ENCODE peak calls at places on chromosomes 13 and 19, in four cellular contexts. One of them, this sample, is unnamed. For H3K36me3 and H3K4me1, the result is how much of the 10 kb centered on the place peaks cover.

GRCh38 chr13:36965767-36966166 is 33.4 kb downstream of the ALG5 start:
- DNase-seq in body of pancreas: no peak
- DNase-seq in left ventricle myocardium inferior: no peak
- DNase-seq in pancreas: no peak
- DNase-seq in this sample: no peak

GRCh38 chr19:47124937-47125668 is 5.5 kb upstream of the SAE1 start:
- DNase-seq in body of pancreas: peak
- DNase-seq in left ventricle myocardium inferior: no peak
- DNase-seq in pancreas: no peak
- DNase-seq in this sample: no peak

GRCh38 chr13:94251801-94252200 is 227.7 kb downstream of the DCT start:
- DNase-seq in body of pancreas: peak
- DNase-seq in left ventricle myocardium inferior: peak
- DNase-seq in pancreas: no peak
- DNase-seq in this sample: no peak

GRCh38 chr19:41353466-41354342 is at the start of gene TGFB1:
- DNase-seq in body of pancreas: peak
- DNase-seq in left ventricle myocardium inferior: peak
- DNase-seq in pancreas: peak
- DNase-seq in this sample: peak

GRCh38 chr13:113997845-113998751 is 24.2 kb upstream of the C13orf46 start:
- DNase-seq in body of pancreas: peak
- DNase-seq in left ventricle myocardium inferior: peak
- DNase-seq in pancreas: no peak
- DNase-seq in this sample: no peak

GRCh38 chr19:38788478-38789243 is at the start of gene LGALS7B:
- DNase-seq in body of pancreas: no peak
- DNase-seq in left ventricle myocardium inferior: no peak
- DNase-seq in pancreas: no peak
- DNase-seq in this sample: no peak

GRCh38 chr13:59391696-59392095 is 772.0 kb downstream of the DIAPH3 start:
- DNase-seq in body of pancreas: peak
- DNase-seq in left ventricle myocardium inferior: no peak
- DNase-seq in pancreas: peak
- DNase-seq in this sample: no peak

GRCh38 chr13:30862707-30863106 is 43.4 kb upstream of the MEDAG start:
- DNase-seq in body of pancreas: peak
- DNase-seq in left ventricle myocardium inferior: peak
- DNase-seq in pancreas: no peak
- DNase-seq in this sample: no peak

GRCh38 chr19:34487651-34488051 is 6.1 kb downstream of the WTIP start:
- DNase-seq in body of pancreas: no peak
- DNase-seq in left ventricle myocardium inferior: no peak
- DNase-seq in pancreas: no peak
- DNase-seq in this sample: no peak

GRCh38 chr13:92384410-92384809 is 842.2 kb upstream of the GPC6 start:
- DNase-seq in body of pancreas: no peak
- DNase-seq in left ventricle myocardium inferior: no peak
- DNase-seq in pancreas: no peak
- DNase-seq in this sample: no peak

DNA sequence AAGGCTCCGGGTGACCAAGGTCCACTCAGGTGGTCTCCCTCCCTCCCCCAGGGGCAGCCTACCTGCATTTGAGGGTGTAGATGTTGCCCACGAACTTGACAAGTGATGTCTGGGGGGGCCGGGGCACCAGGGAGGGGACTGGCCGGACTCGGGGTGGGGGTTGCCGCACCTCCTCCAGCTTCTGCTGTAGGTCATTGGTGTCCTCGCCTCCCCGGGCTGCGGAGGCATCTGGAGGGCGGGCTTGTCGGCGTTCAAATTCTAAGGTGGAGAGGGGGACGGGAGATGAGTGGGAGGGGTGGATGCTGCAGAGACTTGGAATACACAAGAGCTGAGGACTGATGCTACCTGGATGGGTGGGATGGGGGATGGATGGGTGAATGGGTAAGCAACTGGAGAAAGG is 5.3 kb upstream of the AKAP8L start:
- DNase-seq in body of pancreas: no peak
- DNase-seq in left ventricle myocardium inferior: no peak
- DNase-seq in pancreas: no peak
- DNase-seq in this sample: no peak
- H3K36me3 ChIP-seq in body of pancreas: under half
- H3K36me3 ChIP-seq in left ventricle myocardium inferior: half or more
- H3K36me3 ChIP-seq in pancreas: under half
- H3K36me3 ChIP-seq in this sample: half or more

GRCh38 chr19:4710281-4710600 is 13.4 kb downstream of the DPP9 start:
- DNase-seq in body of pancreas: no peak
- DNase-seq in left ventricle myocardium inferior: no peak
- DNase-seq in pancreas: no peak
- DNase-seq in this sample: no peak

GRCh38 chr19:4714016-4714415 is 9.6 kb downstream of the DPP9 start:
- DNase-seq in body of pancreas: no peak
- DNase-seq in left ventricle myocardium inferior: no peak
- DNase-seq in pancreas: no peak
- DNase-seq in this sample: no peak

GRCh38 chr19:4713384-4713951 is 10.2 kb downstream of the DPP9 start:
- DNase-seq in body of pancreas: peak
- DNase-seq in left ventricle myocardium inferior: peak
- DNase-seq in pancreas: no peak
- DNase-seq in this sample: no peak

GRCh38 chr19:4711211-4711610 is 12.4 kb downstream of the DPP9 start:
- DNase-seq in body of pancreas: no peak
- DNase-seq in left ventricle myocardium inferior: no peak
- DNase-seq in pancreas: no peak
- DNase-seq in this sample: no peak

GRCh38 chr19:4712771-4713170 is 10.9 kb downstream of the DPP9 start:
- DNase-seq in body of pancreas: no peak
- DNase-seq in left ventricle myocardium inferior: peak
- DNase-seq in pancreas: no peak
- DNase-seq in this sample: no peak
- H3K4me1 ChIP-seq in body of pancreas: half or more
- H3K4me1 ChIP-seq in left ventricle myocardium inferior: half or more
- H3K4me1 ChIP-seq in pancreas: under half
- H3K4me1 ChIP-seq in this sample: under half

GRCh38 chr13:49171358-49171757 is 48.8 kb upstream of the MLNR start:
- DNase-seq in body of pancreas: no peak
- DNase-seq in left ventricle myocardium inferior: no peak
- DNase-seq in pancreas: no peak
- DNase-seq in this sample: no peak
- H3K36me3 ChIP-seq in body of pancreas: under half
- H3K36me3 ChIP-seq in left ventricle myocardium inferior: half or more
- H3K36me3 ChIP-seq in pancreas: under half
- H3K36me3 ChIP-seq in this sample: under half

GRCh38 chr13:71028884-71029283 is 838.1 kb downstream of the DACH1 start:
- DNase-seq in body of pancreas: no peak
- DNase-seq in left ventricle myocardium inferior: no peak
- DNase-seq in pancreas: no peak
- DNase-seq in this sample: no peak

GRCh38 chr13:71030789-71031188 is 836.2 kb downstream of the DACH1 start:
- DNase-seq in body of pancreas: no peak
- DNase-seq in left ventricle myocardium inferior: no peak
- DNase-seq in pancreas: no peak
- DNase-seq in this sample: no peak

GRCh38 chr13:71034018-71034417 is 833.0 kb downstream of the DACH1 start:
- DNase-seq in body of pancreas: no peak
- DNase-seq in left ventricle myocardium inferior: no peak
- DNase-seq in pancreas: no peak
- DNase-seq in this sample: no peak

DNA sequence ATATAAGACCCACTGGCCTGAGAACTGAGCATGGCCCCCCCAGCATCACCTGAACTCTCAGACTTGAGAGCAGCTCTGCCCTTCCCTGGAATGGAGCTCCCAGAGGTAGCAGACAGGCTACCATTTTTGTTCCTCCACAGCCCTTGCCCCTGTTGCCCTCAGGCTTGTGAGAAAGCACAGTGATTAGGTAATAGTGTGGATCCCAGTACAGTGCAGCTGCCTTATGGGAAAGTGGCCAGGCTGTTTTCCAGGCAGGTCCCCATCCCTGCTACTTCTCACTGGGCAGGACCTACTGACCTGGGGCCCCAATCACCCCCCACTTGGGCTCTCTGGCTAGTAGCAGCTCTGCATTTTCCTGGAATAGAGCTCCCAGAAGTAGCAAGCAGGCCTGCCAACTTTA is 834.0 kb downstream of the DACH1 start:
- DNase-seq in body of pancreas: no peak
- DNase-seq in left ventricle myocardium inferior: no peak
- DNase-seq in pancreas: no peak
- DNase-seq in this sample: no peak
- H3K4me1 ChIP-seq in body of pancreas: under half
- H3K4me1 ChIP-seq in left ventricle myocardium inferior: under half
- H3K4me1 ChIP-seq in pancreas: under half
- H3K4me1 ChIP-seq in this sample: under half

DNA sequence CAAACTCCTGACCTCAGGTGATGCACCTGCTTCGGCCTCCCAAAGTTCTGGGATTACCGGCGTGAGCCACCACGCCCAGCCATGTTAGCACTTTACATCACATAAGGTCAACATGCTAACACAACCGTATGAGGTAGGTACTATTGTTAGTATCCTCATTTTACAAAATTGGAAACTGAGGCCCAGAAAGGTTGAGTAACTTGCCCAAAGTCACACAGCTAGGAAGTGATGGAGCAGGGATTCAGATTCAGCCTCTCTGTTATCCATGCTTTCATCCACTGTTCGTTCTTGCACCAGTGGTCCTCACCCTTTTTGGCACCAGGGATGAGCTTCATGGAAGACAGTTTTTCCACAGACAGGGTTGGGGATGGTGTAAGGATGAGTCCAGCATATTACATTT is 8.6 kb downstream of the COX6B1 start:
- DNase-seq in body of pancreas: no peak
- DNase-seq in left ventricle myocardium inferior: no peak
- DNase-seq in pancreas: no peak
- DNase-seq in this sample: no peak
- H3K36me3 ChIP-seq in body of pancreas: under half
- H3K36me3 ChIP-seq in left ventricle myocardium inferior: half or more
- H3K36me3 ChIP-seq in pancreas: under half
- H3K36me3 ChIP-seq in this sample: under half

DNA sequence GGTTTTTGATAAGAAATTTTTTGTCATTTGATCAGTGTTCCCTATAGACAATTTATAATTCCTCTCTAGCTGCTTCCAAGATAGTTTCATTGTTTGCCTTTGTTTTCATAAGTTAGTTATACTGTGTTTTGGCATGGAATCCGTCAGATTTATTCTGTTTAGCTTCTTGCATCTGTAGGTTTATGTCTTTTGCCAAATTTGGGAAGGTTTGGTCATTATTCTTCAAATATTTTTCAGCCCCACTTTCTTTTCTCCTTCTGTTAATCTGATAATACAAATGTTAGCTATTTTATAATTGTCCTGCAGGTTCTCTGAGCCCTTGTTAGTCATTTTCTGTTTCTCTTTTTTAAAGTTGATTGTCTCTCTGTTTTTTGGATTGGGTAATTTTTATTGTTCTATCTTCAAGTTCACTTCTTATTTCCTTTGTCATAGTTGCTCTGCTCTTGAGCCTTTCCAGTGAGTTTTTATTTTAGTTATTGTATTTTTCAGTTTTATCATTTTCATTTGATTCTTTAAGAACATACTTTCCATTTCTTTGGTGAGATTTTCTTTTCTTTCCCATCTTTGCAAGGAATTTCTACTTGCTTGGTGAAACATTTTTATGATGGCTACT is 5.9 kb upstream of the FCGBP start:
- DNase-seq in body of pancreas: no peak
- DNase-seq in left ventricle myocardium inferior: no peak
- DNase-seq in pancreas: no peak
- DNase-seq in this sample: no peak
- H3K4me1 ChIP-seq in body of pancreas: under half
- H3K4me1 ChIP-seq in left ventricle myocardium inferior: under half
- H3K4me1 ChIP-seq in pancreas: under half
- H3K4me1 ChIP-seq in this sample: under half

GRCh38 chr19:3737487-3738205 is 23.8 kb downstream of the APBA3 start:
- DNase-seq in body of pancreas: no peak
- DNase-seq in left ventricle myocardium inferior: no peak
- DNase-seq in pancreas: no peak
- DNase-seq in this sample: no peak

GRCh38 chr19:3740431-3740830 is 21.1 kb downstream of the APBA3 start:
- DNase-seq in body of pancreas: no peak
- DNase-seq in left ventricle myocardium inferior: no peak
- DNase-seq in pancreas: no peak
- DNase-seq in this sample: no peak

GRCh38 chr19:3734310-3734600 is 26.1 kb downstream of the TJP3 start:
- DNase-seq in body of pancreas: no peak
- DNase-seq in left ventricle myocardium inferior: no peak
- DNase-seq in pancreas: no peak
- DNase-seq in this sample: no peak

GRCh38 chr19:3736106-3736724 is 25.3 kb downstream of the APBA3 start:
- DNase-seq in body of pancreas: no peak
- DNase-seq in left ventricle myocardium inferior: no peak
- DNase-seq in pancreas: no peak
- DNase-seq in this sample: no peak

DNA sequence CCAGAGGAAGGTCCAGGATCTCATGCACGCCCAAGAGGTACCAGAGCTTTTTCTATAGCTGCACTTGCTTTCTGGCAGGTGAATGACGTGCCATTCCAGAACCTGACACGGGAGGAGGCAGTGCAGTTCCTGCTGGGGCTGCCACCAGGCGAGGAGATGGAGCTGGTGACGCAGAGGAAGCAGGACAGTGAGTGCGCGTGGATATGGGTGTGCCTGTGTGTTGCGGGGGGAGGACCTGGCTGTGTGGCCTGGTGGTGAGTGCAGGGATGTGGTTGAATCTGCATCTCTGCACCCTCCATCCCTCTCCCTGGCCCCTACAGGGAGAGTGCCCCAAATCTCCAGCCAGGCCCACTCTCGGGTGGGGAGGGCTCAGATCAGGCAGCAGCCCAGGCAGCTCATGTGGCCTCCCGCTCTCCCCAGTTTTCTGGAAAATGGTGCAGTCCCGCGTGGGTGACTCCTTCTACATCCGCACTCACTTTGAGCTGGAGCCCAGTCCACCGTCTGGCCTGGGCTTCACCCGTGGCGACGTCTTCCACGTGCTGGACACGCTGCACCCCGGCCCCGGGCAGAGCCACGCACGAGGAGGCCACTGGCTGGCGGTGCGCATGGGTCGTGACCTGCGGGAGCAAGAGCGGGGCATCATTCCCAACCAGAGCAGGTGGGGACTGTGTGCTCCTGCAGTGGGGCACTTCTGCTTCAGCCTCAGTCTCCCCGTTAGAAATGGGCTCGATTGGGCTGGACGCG is 22.8 kb downstream of the APBA3 start:
- DNase-seq in body of pancreas: no peak
- DNase-seq in left ventricle myocardium inferior: no peak
- DNase-seq in pancreas: no peak
- DNase-seq in this sample: no peak
- H3K36me3 ChIP-seq in body of pancreas: under half
- H3K36me3 ChIP-seq in left ventricle myocardium inferior: under half
- H3K36me3 ChIP-seq in pancreas: under half
- H3K36me3 ChIP-seq in this sample: under half

DNA sequence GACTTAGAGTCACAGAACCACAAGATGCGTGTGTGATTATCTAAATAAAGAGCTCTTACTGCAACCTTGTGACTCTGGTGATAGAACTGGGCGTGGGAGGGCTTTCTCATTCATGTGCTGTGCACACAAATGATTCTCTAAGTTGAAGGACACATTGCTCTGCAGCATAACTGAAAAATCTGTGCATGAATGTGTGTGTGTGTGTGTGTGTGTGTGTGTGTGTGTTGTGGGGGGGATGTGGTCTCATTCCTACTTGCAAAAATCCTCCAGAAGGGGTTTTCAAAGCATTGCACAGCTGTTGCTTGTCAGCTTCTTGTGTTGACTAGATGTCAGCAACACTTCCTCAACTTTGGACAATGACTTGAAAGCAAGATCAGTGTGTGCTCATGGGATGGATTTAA is 22.4 kb downstream of the LRCH1 start:
- DNase-seq in body of pancreas: no peak
- DNase-seq in left ventricle myocardium inferior: no peak
- DNase-seq in pancreas: no peak
- DNase-seq in this sample: no peak
- H3K4me1 ChIP-seq in body of pancreas: under half
- H3K4me1 ChIP-seq in left ventricle myocardium inferior: half or more
- H3K4me1 ChIP-seq in pancreas: under half
- H3K4me1 ChIP-seq in this sample: under half